ENCODE peak calls at places on chromosome 10, in four cellular contexts. E is cardiac muscle cell; S is left lung; Q is CD8-positive, alpha-beta T cell. G is an unnamed sample.

GRCh38 chr10:77507313-77507712 is 130.3 kb downstream of the KCNMA1 start:
- DNase-seq in E (no peak), S (no peak), Q (no peak), G (no peak)

GRCh38 chr10:14855453-14855852 is 17.3 kb downstream of the HSPA14 start:
- DNase-seq in S (no peak), Q (no peak), E (no peak), G (no peak)

GRCh38 chr10:62610649-62611229 is 193.8 kb upstream of the ADO start:
- DNase-seq in S (peak; percentile 89), Q (peak; percentile 51), E (peak; percentile 82), G (peak; percentile 81)

GRCh38 chr10:71434760-71435394 is 38.2 kb downstream of the CDH23 start:
- DNase-seq in Q (no peak), E (no peak), S (no peak), G (no peak)

GRCh38 chr10:71646051-71646450 is 73.5 kb downstream of the C10orf105 start:
- DNase-seq in Q (no peak), S (no peak), E (no peak), G (no peak)

GRCh38 chr10:119724630-119725549 is 960 bp upstream of the INPP5F start:
- DNase-seq in E (peak; percentile 54), S (no peak), Q (no peak), G (peak; percentile 45)

GRCh38 chr10:33337335-33337854 is 2.9 kb upstream of the NRP1 start:
- DNase-seq in S (no peak), Q (no peak), E (peak; percentile 81), G (no peak)

GRCh38 chr10:75234683-75235374 is 928 bp downstream of the COMTD1 start:
- DNase-seq in Q (peak; percentile 1), E (peak; percentile 65), S (peak; percentile 88), G (peak; percentile 36)

GRCh38 chr10:22618081-22618785 is 96.1 kb downstream of the PIP4K2A start:
- DNase-seq in Q (no peak), S (no peak), E (peak; percentile 66), G (no peak)

GRCh38 chr10:5479481-5480161 is 19.7 kb downstream of the CALML5 start:
- DNase-seq in E (no peak), Q (no peak), S (peak; percentile 60), G (no peak)

GRCh38 chr10:120262857-120263547 is 194.0 kb upstream of the PLPP4 start:
- DNase-seq in E (no peak), S (no peak), Q (no peak), G (no peak)

GRCh38 chr10:75043256-75044121 is 68.0 kb upstream of the SAMD8 start:
- DNase-seq in S (peak; percentile 84), Q (peak; percentile 31), E (no peak), G (no peak)

GRCh38 chr10:24349379-24350110 is 140.6 kb downstream of the KIAA1217 start:
- DNase-seq in S (no peak), E (no peak), Q (no peak), G (no peak)

GRCh38 chr10:111598433-111599059 is 521.7 kb downstream of the ADRA2A start:
- DNase-seq in S (no peak), Q (peak; percentile 14), E (peak; percentile 83), G (peak; percentile 45)

GRCh38 chr10:2599571-2599970 is 467.8 kb upstream of the PFKP start:
- DNase-seq in S (no peak), E (no peak), Q (no peak), G (no peak)

GRCh38 chr10:129411146-129411705 is 55.8 kb upstream of the MGMT start:
- DNase-seq in S (no peak), E (no peak), Q (no peak), G (no peak)

GRCh38 chr10:101744267-101744666 is 31.6 kb downstream of the FGF8 start:
- DNase-seq in S (no peak), Q (no peak), E (no peak), G (peak; percentile 52)

GRCh38 chr10:13001041-13001886 is at the start of gene CCDC3:
- DNase-seq in Q (no peak), E (peak; percentile 70), S (peak; percentile 76), G (peak; percentile 72)

GRCh38 chr10:74738052-74738451 is 88.3 kb upstream of the KAT6B start:
- DNase-seq in E (no peak), Q (no peak), S (no peak), G (no peak)

GRCh38 chr10:127090135-127090534 is 106.3 kb downstream of the INSYN2A start:
- DNase-seq in E (no peak), S (no peak), Q (no peak), G (no peak)

GRCh38 chr10:77160679-77161078 is 476.9 kb downstream of the KCNMA1 start:
- DNase-seq in E (no peak), Q (no peak), S (no peak), G (no peak)

GRCh38 chr10:103854265-103854686 is 1.1 kb downstream of the SH3PXD2A start:
- DNase-seq in S (no peak), Q (no peak), E (peak; percentile 77), G (no peak)

GRCh38 chr10:96618648-96619047 is 31.8 kb upstream of the TM9SF3 start:
- DNase-seq in S (no peak), E (peak; percentile 38), Q (no peak), G (no peak)

GRCh38 chr10:124000792-124001201 is 92.6 kb downstream of the CHST15 start:
- DNase-seq in E (no peak), S (no peak), Q (no peak), G (peak; percentile 19)

GRCh38 chr10:95832216-95833037 is 75.3 kb upstream of the CC2D2B start:
- DNase-seq in E (no peak), S (no peak), Q (no peak), G (no peak)

GRCh38 chr10:104067525-104067924 is 18.2 kb downstream of the COL17A1 start:
- DNase-seq in E (peak; percentile 55), S (no peak), Q (no peak), G (no peak)

GRCh38 chr10:77532068-77532467 is 105.5 kb downstream of the KCNMA1 start:
- DNase-seq in Q (no peak), E (no peak), S (no peak), G (no peak)

GRCh38 chr10:132130286-132131265 is 56.2 kb upstream of the DPYSL4 start:
- DNase-seq in E (no peak), S (peak; percentile 47), Q (no peak), G (no peak)

GRCh38 chr10:132685121-132685891 is 100.6 kb downstream of the NKX6-2 start:
- DNase-seq in S (peak; percentile 86), E (no peak), Q (no peak), G (no peak)

GRCh38 chr10:123999261-123999660 is 94.1 kb downstream of the CHST15 start:
- DNase-seq in E (no peak), Q (no peak), S (no peak), G (no peak)

GRCh38 chr10:84762754-84763394 is 434.5 kb downstream of the CCSER2 start:
- DNase-seq in E (no peak), Q (no peak), S (peak; percentile 22), G (peak; percentile 1)

GRCh38 chr10:130858626-130859025 is 452.9 kb downstream of the TCERG1L start:
- DNase-seq in E (no peak), S (no peak), Q (no peak), G (no peak)

GRCh38 chr10:102208311-102209035 is 17.6 kb upstream of the ELOVL3 start:
- DNase-seq in E (no peak), Q (no peak), S (no peak), G (peak; percentile 91)

GRCh38 chr10:119403927-119404326 is 138.6 kb downstream of the RGS10 start:
- DNase-seq in S (no peak), Q (no peak), E (no peak), G (no peak)

GRCh38 chr10:306007-306406 is 170.8 kb downstream of the ZMYND11 start:
- DNase-seq in Q (no peak), S (no peak), E (no peak), G (no peak)

GRCh38 chr10:126090911-126091728 is 194.8 kb downstream of the FANK1 start:
- DNase-seq in E (no peak), S (no peak), Q (no peak), G (no peak)

GRCh38 chr10:35668865-35669650 is 27.0 kb upstream of the FZD8 start:
- DNase-seq in S (no peak), E (no peak), Q (no peak), G (no peak)

GRCh38 chr10:35667270-35667889 is 25.3 kb upstream of the FZD8 start:
- DNase-seq in E (no peak), Q (no peak), S (no peak), G (no peak)

DNA sequence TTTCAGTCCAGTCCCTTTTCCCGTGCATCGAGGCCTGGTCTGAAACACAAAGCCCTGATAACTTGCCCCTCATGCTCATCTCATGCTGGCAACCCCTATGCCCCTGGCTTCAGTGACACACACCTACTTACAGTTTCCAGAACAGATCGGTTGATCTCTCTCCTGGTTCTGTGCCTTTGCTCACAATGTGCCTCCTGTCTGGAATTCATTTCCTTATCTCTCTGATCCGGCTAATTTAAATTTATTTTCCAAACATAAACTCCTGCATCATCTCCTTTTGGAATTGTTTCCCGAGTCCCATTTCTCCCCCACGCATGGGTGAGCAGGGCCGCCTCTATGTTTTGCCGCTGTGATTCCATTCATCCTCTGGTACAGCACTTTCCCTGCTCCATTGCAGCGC is 25.9 kb upstream of the FZD8 start:
- DNase-seq in E (no peak), Q (no peak), S (no peak), G (no peak)
- H3K27ac ChIP-seq in E (no peak overlapping the region), Q (no peak overlapping the region), S (no peak overlapping the region), G (no peak overlapping the region)

GRCh38 chr10:116594525-116595035 is 3.8 kb downstream of the PNLIPRP1 start:
- DNase-seq in E (no peak), Q (no peak), S (no peak), G (no peak)

GRCh38 chr10:116598326-116598725 is 7.6 kb downstream of the PNLIPRP1 start:
- DNase-seq in E (no peak), Q (no peak), S (no peak), G (no peak)

GRCh38 chr10:116593139-116593740 is 2.5 kb downstream of the PNLIPRP1 start:
- DNase-seq in Q (no peak), E (no peak), S (no peak), G (no peak)

GRCh38 chr10:116597543-116597942 is 6.8 kb downstream of the PNLIPRP1 start:
- DNase-seq in S (no peak), E (no peak), Q (no peak), G (no peak)

GRCh38 chr10:116596062-116596461 is 5.3 kb downstream of the PNLIPRP1 start:
- DNase-seq in Q (no peak), S (no peak), E (no peak), G (no peak)
- H3K27ac ChIP-seq in Q (no peak overlapping the region), S (no peak overlapping the region), E (no peak overlapping the region), G (no peak overlapping the region)

GRCh38 chr10:97632949-97633884 is at the start of gene MORN4:
- DNase-seq in E (peak; percentile 96), Q (peak; percentile 84), S (peak; percentile 94), G (peak; percentile 96)

GRCh38 chr10:97631098-97631497 is 2.2 kb downstream of the MORN4 start:
- DNase-seq in E (no peak), S (no peak), Q (no peak), G (no peak)

GRCh38 chr10:97628228-97628627 is 5.1 kb downstream of the MORN4 start:
- DNase-seq in E (no peak), Q (no peak), S (no peak), G (no peak)

GRCh38 chr10:97627731-97628130 is 5.6 kb downstream of the MORN4 start:
- DNase-seq in Q (no peak), S (no peak), E (no peak), G (no peak)

GRCh38 chr10:97629289-97629688 is 4.0 kb downstream of the MORN4 start:
- DNase-seq in S (no peak), E (no peak), Q (no peak), G (no peak)
- H3K27ac ChIP-seq in S (no peak overlapping the region), E (no peak overlapping the region), Q (no peak overlapping the region), G (no peak overlapping the region)

GRCh38 chr10:94546616-94547175 is 1.1 kb downstream of the HELLS start:
- DNase-seq in S (no peak), E (no peak), Q (no peak), G (peak; percentile 12)
- H3K27ac ChIP-seq in S (no peak overlapping the region), E (no peak overlapping the region), Q (no peak overlapping the region), G (peak overlapping the region; percentile 91)

GRCh38 chr10:86730227-86730626 is 26.2 kb upstream of the BMPR1A start:
- DNase-seq in S (no peak), E (no peak), Q (no peak), G (no peak)
- H3K27ac ChIP-seq in S (no peak overlapping the region), E (peak overlapping the region; percentile 99), Q (no peak overlapping the region), G (no peak overlapping the region)

G was measured in SJCRH30.